ENCODE peak calls at places on chromosomes 3 and 15, in five cellular contexts. One of them, this sample, is unnamed.
A peak's percentile ranks its signal among the peaks of the same experiment; 100 is the strongest.

GRCh38 chr3:50605901-50606326 is 5.7 kb downstream of the CISH start:
- DNase-seq in lung: no peak
- DNase-seq in CD8-positive, alpha-beta T cell: no peak
- DNase-seq in A549: no peak
- DNase-seq in heart left ventricle: peak; percentile 20
- DNase-seq in this sample: no peak

GRCh38 chr3:117433439-117433838 is 723.9 kb downstream of the TUSC7 start:
- DNase-seq in CD8-positive, alpha-beta T cell: no peak
- DNase-seq in A549: no peak
- DNase-seq in lung: no peak
- DNase-seq in heart left ventricle: no peak
- DNase-seq in this sample: no peak

GRCh38 chr3:132652640-132653270 is 6.9 kb downstream of the ACAD11 start:
- DNase-seq in heart left ventricle: no peak
- DNase-seq in lung: no peak
- DNase-seq in CD8-positive, alpha-beta T cell: no peak
- DNase-seq in A549: no peak
- DNase-seq in this sample: no peak

GRCh38 chr3:34547297-34547920 is 749.0 kb downstream of the PDCD6IP start:
- DNase-seq in lung: no peak
- DNase-seq in heart left ventricle: no peak
- DNase-seq in A549: no peak
- DNase-seq in CD8-positive, alpha-beta T cell: no peak
- DNase-seq in this sample: no peak

GRCh38 chr15:101379647-101380046 is 84.6 kb upstream of the SNRPA1 start:
- DNase-seq in lung: no peak
- DNase-seq in CD8-positive, alpha-beta T cell: no peak
- DNase-seq in A549: no peak
- DNase-seq in heart left ventricle: no peak
- DNase-seq in this sample: no peak

GRCh38 chr3:73070675-73071575 is 9.5 kb downstream of the EBLN2 start:
- DNase-seq in lung: no peak
- DNase-seq in CD8-positive, alpha-beta T cell: no peak
- DNase-seq in heart left ventricle: no peak
- DNase-seq in A549: no peak
- DNase-seq in this sample: peak; percentile 57

GRCh38 chr3:47792699-47793098 is 10.2 kb upstream of the DHX30 start:
- DNase-seq in CD8-positive, alpha-beta T cell: no peak
- DNase-seq in heart left ventricle: no peak
- DNase-seq in A549: no peak
- DNase-seq in lung: no peak
- DNase-seq in this sample: no peak

GRCh38 chr15:78811124-78811824 is at the start of gene ADAMTS7:
- DNase-seq in A549: peak; percentile 96
- DNase-seq in heart left ventricle: peak; percentile 83
- DNase-seq in CD8-positive, alpha-beta T cell: peak; percentile 12
- DNase-seq in lung: peak; percentile 61
- DNase-seq in this sample: peak; percentile 94

GRCh38 chr3:15204005-15204404 is 2.0 kb upstream of the CAPN7 start:
- DNase-seq in A549: no peak
- DNase-seq in lung: no peak
- DNase-seq in heart left ventricle: no peak
- DNase-seq in CD8-positive, alpha-beta T cell: no peak
- DNase-seq in this sample: no peak

GRCh38 chr3:4401441-4401840 is 65.6 kb downstream of the SUMF1 start:
- DNase-seq in heart left ventricle: no peak
- DNase-seq in CD8-positive, alpha-beta T cell: no peak
- DNase-seq in A549: no peak
- DNase-seq in lung: no peak
- DNase-seq in this sample: no peak

GRCh38 chr3:143236226-143236964 is 116.8 kb downstream of the CHST2 start:
- DNase-seq in A549: no peak
- DNase-seq in heart left ventricle: no peak
- DNase-seq in CD8-positive, alpha-beta T cell: no peak
- DNase-seq in lung: no peak
- DNase-seq in this sample: no peak

GRCh38 chr3:9169951-9170850 is 79.2 kb downstream of the SRGAP3 start:
- DNase-seq in lung: no peak
- DNase-seq in heart left ventricle: no peak
- DNase-seq in A549: no peak
- DNase-seq in CD8-positive, alpha-beta T cell: no peak
- DNase-seq in this sample: no peak

GRCh38 chr3:122931636-122932035 is 95.9 kb downstream of the SEMA5B start:
- DNase-seq in CD8-positive, alpha-beta T cell: no peak
- DNase-seq in heart left ventricle: no peak
- DNase-seq in A549: no peak
- DNase-seq in lung: no peak
- DNase-seq in this sample: no peak

GRCh38 chr3:176513604-176514003 is 683.7 kb downstream of the TBL1XR1 start:
- DNase-seq in lung: no peak
- DNase-seq in A549: no peak
- DNase-seq in CD8-positive, alpha-beta T cell: no peak
- DNase-seq in heart left ventricle: no peak
- DNase-seq in this sample: peak; percentile 63

GRCh38 chr3:116661196-116661595 is 48.4 kb upstream of the TUSC7 start:
- DNase-seq in CD8-positive, alpha-beta T cell: no peak
- DNase-seq in lung: no peak
- DNase-seq in heart left ventricle: no peak
- DNase-seq in A549: no peak
- DNase-seq in this sample: no peak

GRCh38 chr15:55823699-55824098 is 80.7 kb upstream of the PRTG start:
- DNase-seq in A549: no peak
- DNase-seq in lung: no peak
- DNase-seq in heart left ventricle: no peak
- DNase-seq in CD8-positive, alpha-beta T cell: no peak
- DNase-seq in this sample: no peak

GRCh38 chr3:31576521-31576920 is 43.8 kb downstream of the STT3B start:
- DNase-seq in A549: no peak
- DNase-seq in lung: no peak
- DNase-seq in heart left ventricle: no peak
- DNase-seq in CD8-positive, alpha-beta T cell: no peak
- DNase-seq in this sample: no peak

GRCh38 chr3:168671091-168671490 is 575.4 kb upstream of the GOLIM4 start:
- DNase-seq in CD8-positive, alpha-beta T cell: no peak
- DNase-seq in A549: no peak
- DNase-seq in heart left ventricle: no peak
- DNase-seq in lung: no peak
- DNase-seq in this sample: no peak

GRCh38 chr15:94154255-94154654 is 77.1 kb upstream of the MCTP2 start:
- DNase-seq in A549: no peak
- DNase-seq in heart left ventricle: no peak
- DNase-seq in CD8-positive, alpha-beta T cell: no peak
- DNase-seq in lung: no peak
- DNase-seq in this sample: no peak

GRCh38 chr15:35286721-35287120 is 201.6 kb upstream of the NANOGP8 start:
- DNase-seq in lung: no peak
- DNase-seq in heart left ventricle: no peak
- DNase-seq in A549: no peak
- DNase-seq in CD8-positive, alpha-beta T cell: no peak
- DNase-seq in this sample: no peak

GRCh38 chr15:68310811-68311463 is 33.4 kb downstream of the FEM1B start:
- DNase-seq in heart left ventricle: no peak
- DNase-seq in A549: no peak
- DNase-seq in CD8-positive, alpha-beta T cell: no peak
- DNase-seq in lung: no peak
- DNase-seq in this sample: peak; percentile 46
- H3K27ac ChIP-seq in heart left ventricle: no peak overlapping the region
- H3K27ac ChIP-seq in A549: peak overlapping the region; percentile 42
- H3K27ac ChIP-seq in CD8-positive, alpha-beta T cell: no peak overlapping the region
- H3K27ac ChIP-seq in lung: no peak overlapping the region
- H3K27ac ChIP-seq in this sample: no peak overlapping the region

DNA sequence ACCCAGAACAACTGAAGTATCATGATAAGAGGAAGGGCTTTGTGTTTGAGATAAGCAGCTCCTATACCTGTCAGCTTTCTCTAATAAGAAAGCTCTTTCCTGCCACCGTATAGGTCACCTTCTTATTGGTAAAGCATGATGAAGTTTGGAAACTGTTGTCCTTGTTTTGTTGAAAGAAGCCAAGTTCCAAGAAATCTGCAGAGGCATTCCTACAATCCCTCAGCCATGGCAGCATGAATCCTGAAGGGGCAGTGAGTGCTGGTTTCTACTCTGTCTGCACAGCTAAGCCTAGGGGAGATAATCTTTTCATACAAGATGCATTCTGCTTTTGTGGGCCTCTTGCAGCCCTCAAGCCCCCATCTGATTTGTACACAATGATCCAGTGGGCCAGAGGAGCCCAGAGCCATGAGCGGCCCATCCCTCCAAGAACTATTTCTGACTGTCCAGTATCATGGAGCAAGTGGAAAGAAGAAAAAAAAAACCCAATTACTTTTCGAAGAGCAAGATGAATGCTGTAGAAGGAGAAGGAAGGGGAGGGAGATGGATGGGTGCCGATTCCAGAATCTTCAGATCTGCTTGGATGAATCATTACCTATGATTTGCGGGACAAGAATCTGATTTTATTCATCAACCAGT is 1.9 kb upstream of the THBS1 start:
- DNase-seq in CD8-positive, alpha-beta T cell: no peak
- DNase-seq in A549: peak; percentile 17
- DNase-seq in lung: no peak
- DNase-seq in heart left ventricle: no peak
- DNase-seq in this sample: no peak
- H3K4me3 ChIP-seq in CD8-positive, alpha-beta T cell: no peak overlapping the region
- H3K4me3 ChIP-seq in A549: peak overlapping the region; percentile 95
- H3K4me3 ChIP-seq in lung: no peak overlapping the region
- H3K4me3 ChIP-seq in heart left ventricle: peak overlapping the region; percentile 67
- H3K4me3 ChIP-seq in this sample: peak overlapping the region; percentile 31

GRCh38 chr3:105277656-105278055 is 89.1 kb upstream of the ALCAM start:
- DNase-seq in CD8-positive, alpha-beta T cell: no peak
- DNase-seq in A549: no peak
- DNase-seq in lung: no peak
- DNase-seq in heart left ventricle: no peak
- DNase-seq in this sample: no peak
- H3K27ac ChIP-seq in CD8-positive, alpha-beta T cell: no peak overlapping the region
- H3K27ac ChIP-seq in A549: no peak overlapping the region
- H3K27ac ChIP-seq in lung: no peak overlapping the region
- H3K27ac ChIP-seq in heart left ventricle: no peak overlapping the region
- H3K27ac ChIP-seq in this sample: no peak overlapping the region

GRCh38 chr3:195537995-195538394 is 5.1 kb downstream of the PPP1R2 start:
- DNase-seq in A549: no peak
- DNase-seq in CD8-positive, alpha-beta T cell: no peak
- DNase-seq in heart left ventricle: no peak
- DNase-seq in lung: no peak
- DNase-seq in this sample: no peak
- H3K4me3 ChIP-seq in A549: no peak overlapping the region
- H3K4me3 ChIP-seq in CD8-positive, alpha-beta T cell: peak overlapping the region; percentile 6
- H3K4me3 ChIP-seq in heart left ventricle: no peak overlapping the region
- H3K4me3 ChIP-seq in lung: no peak overlapping the region
- H3K4me3 ChIP-seq in this sample: no peak overlapping the region

GRCh38 chr15:82952156-82953081 is at the start of gene HOMER2:
- DNase-seq in lung: peak; percentile 50
- DNase-seq in CD8-positive, alpha-beta T cell: no peak
- DNase-seq in heart left ventricle: peak; percentile 18
- DNase-seq in A549: peak; percentile 57
- DNase-seq in this sample: peak; percentile 81
- H3K27ac ChIP-seq in lung: peak within 1 kb of the TSS; percentile 63
- H3K27ac ChIP-seq in CD8-positive, alpha-beta T cell: no peak within 1 kb of the TSS
- H3K27ac ChIP-seq in heart left ventricle: peak within 1 kb of the TSS; percentile 56
- H3K27ac ChIP-seq in A549: peak within 1 kb of the TSS; percentile 74
- H3K27ac ChIP-seq in this sample: no peak within 1 kb of the TSS

GRCh38 chr15:48641416-48641815 is 4.1 kb downstream of the FBN1 start:
- DNase-seq in CD8-positive, alpha-beta T cell: no peak
- DNase-seq in lung: no peak
- DNase-seq in A549: no peak
- DNase-seq in heart left ventricle: no peak
- DNase-seq in this sample: no peak
- H3K4me3 ChIP-seq in CD8-positive, alpha-beta T cell: no peak overlapping the region
- H3K4me3 ChIP-seq in lung: no peak overlapping the region
- H3K4me3 ChIP-seq in A549: no peak overlapping the region
- H3K4me3 ChIP-seq in heart left ventricle: peak overlapping the region; percentile 67
- H3K4me3 ChIP-seq in this sample: no peak overlapping the region

DNA sequence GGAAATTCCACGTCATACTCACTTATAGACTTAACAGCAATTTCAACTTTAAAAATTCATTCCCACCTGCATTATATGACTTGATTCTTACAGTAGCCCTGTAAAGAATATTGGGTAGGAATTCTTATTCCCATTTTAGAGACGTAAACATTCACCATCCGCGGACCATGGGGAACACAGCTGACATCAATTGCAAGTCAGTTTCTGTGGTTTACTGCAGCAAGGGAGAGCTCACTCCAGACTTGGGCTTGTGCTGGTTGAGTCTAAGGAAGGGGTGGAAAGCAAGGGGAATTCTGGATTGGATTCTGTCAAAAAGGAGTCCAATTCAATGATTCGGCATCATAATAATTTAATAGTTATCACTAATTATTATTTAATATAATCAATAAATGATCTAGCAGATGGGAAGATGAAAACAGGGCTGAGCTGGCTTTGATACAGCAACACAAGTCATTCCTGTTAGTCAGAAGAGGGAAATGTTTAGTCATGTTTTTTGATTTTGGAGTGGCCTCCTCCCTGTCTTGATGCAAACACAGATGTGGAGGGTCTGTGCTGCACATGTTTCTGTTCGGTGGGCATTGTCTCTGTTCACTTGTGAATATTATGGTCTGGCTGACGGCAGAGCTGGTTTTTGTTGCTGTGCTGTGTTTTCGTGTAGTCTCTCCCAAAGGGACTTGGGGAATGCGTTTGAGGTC is 9.7 kb downstream of the LIPC start:
- DNase-seq in lung: no peak
- DNase-seq in CD8-positive, alpha-beta T cell: no peak
- DNase-seq in heart left ventricle: no peak
- DNase-seq in A549: no peak
- DNase-seq in this sample: no peak
- H3K27ac ChIP-seq in lung: peak overlapping the region; percentile 67
- H3K27ac ChIP-seq in CD8-positive, alpha-beta T cell: no peak overlapping the region
- H3K27ac ChIP-seq in heart left ventricle: peak overlapping the region; percentile 84
- H3K27ac ChIP-seq in A549: peak overlapping the region; percentile 93
- H3K27ac ChIP-seq in this sample: no peak overlapping the region

GRCh38 chr3:10548997-10549396 is 43.6 kb upstream of the ATP2B2 start:
- DNase-seq in CD8-positive, alpha-beta T cell: no peak
- DNase-seq in heart left ventricle: no peak
- DNase-seq in lung: no peak
- DNase-seq in A549: no peak
- DNase-seq in this sample: no peak

GRCh38 chr3:10551821-10552630 is 46.6 kb upstream of the ATP2B2 start:
- DNase-seq in A549: peak; percentile 25
- DNase-seq in heart left ventricle: no peak
- DNase-seq in lung: peak; percentile 41
- DNase-seq in CD8-positive, alpha-beta T cell: peak; percentile 10
- DNase-seq in this sample: peak; percentile 51

GRCh38 chr3:10551139-10551538 is 45.8 kb upstream of the ATP2B2 start:
- DNase-seq in A549: no peak
- DNase-seq in lung: no peak
- DNase-seq in heart left ventricle: no peak
- DNase-seq in CD8-positive, alpha-beta T cell: no peak
- DNase-seq in this sample: peak; percentile 25

GRCh38 chr3:10549617-10550228 is 44.3 kb upstream of the ATP2B2 start:
- DNase-seq in heart left ventricle: no peak
- DNase-seq in CD8-positive, alpha-beta T cell: no peak
- DNase-seq in A549: no peak
- DNase-seq in lung: no peak
- DNase-seq in this sample: no peak

DNA sequence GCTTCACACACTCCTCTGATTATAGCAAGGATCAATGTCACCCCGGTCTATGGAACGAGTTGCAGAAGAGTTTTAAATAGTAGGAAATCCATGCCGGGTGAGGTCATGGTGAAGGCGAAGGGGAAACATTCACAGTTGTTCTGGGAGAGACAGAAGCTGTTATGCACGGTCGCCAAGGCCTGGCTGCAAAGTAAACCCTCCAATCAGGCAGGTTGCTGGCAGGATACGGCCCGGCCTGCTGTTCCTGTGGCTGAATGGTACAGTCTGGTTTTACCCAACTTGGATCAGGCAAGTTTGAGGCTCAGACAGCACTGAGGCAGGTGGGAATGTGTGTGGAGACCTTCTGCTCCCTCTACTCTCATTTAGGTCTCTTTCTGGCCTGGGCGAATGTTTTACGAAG is 45.3 kb upstream of the ATP2B2 start:
- DNase-seq in A549: no peak
- DNase-seq in CD8-positive, alpha-beta T cell: no peak
- DNase-seq in lung: no peak
- DNase-seq in heart left ventricle: peak; percentile 23
- DNase-seq in this sample: peak; percentile 45
- H3K4me3 ChIP-seq in A549: no peak overlapping the region
- H3K4me3 ChIP-seq in CD8-positive, alpha-beta T cell: no peak overlapping the region
- H3K4me3 ChIP-seq in lung: no peak overlapping the region
- H3K4me3 ChIP-seq in heart left ventricle: no peak overlapping the region
- H3K4me3 ChIP-seq in this sample: no peak overlapping the region

This sample was measured in endodermal cell.